ENCODE peak calls at places on chromosome 14, in six cellular contexts. A is adrenal gland, V is brain microvascular endothelial cell, U is GM23248, G is H9, Q is ascending aorta. J is an unnamed sample.

GRCh38 chr14:55780156-55780946 is 200.3 kb downstream of the KTN1 start:
- DNase-seq in A (peak), V (peak), U (peak), G (no peak), Q (no peak), J (peak)

GRCh38 chr14:98786456-98786855 is 485.5 kb downstream of the BCL11B start:
- DNase-seq in A (no peak), V (no peak), U (no peak), G (no peak), Q (no peak), J (no peak)

GRCh38 chr14:24312736-24313507 is 1.6 kb downstream of the LTB4R start:
- DNase-seq in A (peak), V (peak), U (no peak), G (no peak), Q (no peak), J (no peak)

GRCh38 chr14:104304451-104305351 is 166.3 kb downstream of the KIF26A start:
- DNase-seq in A (no peak), V (no peak), U (no peak), G (no peak), Q (no peak), J (no peak)

GRCh38 chr14:81980601-81981310 is 447.1 kb upstream of the SEL1L start:
- DNase-seq in A (no peak), V (no peak), U (no peak), G (no peak), Q (no peak), J (no peak)

GRCh38 chr14:56046546-56046945 is 71.7 kb upstream of the PELI2 start:
- DNase-seq in A (no peak), V (no peak), U (no peak), G (no peak), Q (no peak), J (no peak)

GRCh38 chr14:104432611-104433231 is 146.8 kb upstream of the C14orf180 start:
- DNase-seq in A (no peak), V (no peak), U (no peak), G (peak), Q (peak), J (no peak)

GRCh38 chr14:67704484-67705089 is 2.9 kb downstream of the RDH12 start:
- DNase-seq in A (no peak), V (peak), U (peak), G (no peak), Q (no peak), J (no peak)

GRCh38 chr14:41349289-41349910 is 257.3 kb upstream of the LRFN5 start:
- DNase-seq in A (no peak), V (no peak), U (no peak), G (peak), Q (no peak), J (no peak)

GRCh38 chr14:21072102-21072501 is 2.0 kb downstream of the ARHGEF40 start:
- DNase-seq in A (no peak), V (peak), U (peak), G (no peak), Q (no peak), J (no peak)

GRCh38 chr14:32202468-32202865 is 602 bp downstream of the RNU6-8 start:
- DNase-seq in A (no peak), V (peak), U (no peak), G (no peak), Q (no peak), J (no peak)

GRCh38 chr14:51283402-51283825 is 43.4 kb downstream of the TMX1 start:
- DNase-seq in A (no peak), V (peak), U (peak), G (no peak), Q (no peak), J (peak)

GRCh38 chr14:67882973-67883372 is 63.4 kb downstream of the RAD51B start:
- DNase-seq in A (no peak), V (no peak), U (no peak), G (no peak), Q (no peak), J (no peak)

GRCh38 chr14:68285421-68286179 is 466.0 kb downstream of the RAD51B start:
- DNase-seq in A (no peak), V (no peak), U (peak), G (no peak), Q (no peak), J (no peak)

GRCh38 chr14:65277580-65278270 is 134.8 kb upstream of the FUT8 start:
- DNase-seq in A (no peak), V (no peak), U (no peak), G (no peak), Q (no peak), J (no peak)

GRCh38 chr14:26173581-26173980 is 424.3 kb downstream of the NOVA1 start:
- DNase-seq in A (peak), V (no peak), U (peak), G (no peak), Q (no peak), J (no peak)

GRCh38 chr14:70891741-70892140 is 15.5 kb upstream of the PCNX1 start:
- DNase-seq in A (no peak), V (no peak), U (no peak), G (no peak), Q (no peak), J (no peak)

GRCh38 chr14:54312166-54312801 is 84.5 kb upstream of the CDKN3 start:
- DNase-seq in A (peak), V (peak), U (peak), G (peak), Q (no peak), J (peak)

GRCh38 chr14:87815121-87815520 is 177.9 kb downstream of the GALC start:
- DNase-seq in A (no peak), V (no peak), U (no peak), G (no peak), Q (no peak), J (no peak)
- H3K27ac ChIP-seq in A (no peak), V (no peak), U (no peak), G (no peak), Q (no peak), J (no peak)

GRCh38 chr14:101001311-101002069 is 98.0 kb upstream of the RTL1 start:
- DNase-seq in A (no peak), V (peak), U (peak), G (no peak), Q (no peak), J (peak)
- H3K27ac ChIP-seq in A (no peak), V (no peak), U (peak), G (no peak), Q (no peak), J (peak)

GRCh38 chr14:75299064-75299463 is 20.4 kb downstream of the FOS start:
- DNase-seq in A (peak), V (no peak), U (peak), G (no peak), Q (peak), J (no peak)
- H3K27ac ChIP-seq in A (peak), V (no peak), U (no peak), G (no peak), Q (peak), J (peak)

GRCh38 chr14:52360831-52361230 is 46.7 kb downstream of the PTGER2 start:
- DNase-seq in A (no peak), V (no peak), U (no peak), G (no peak), Q (no peak), J (no peak)
- H3K27ac ChIP-seq in A (peak), V (no peak), U (no peak), G (no peak), Q (no peak), J (no peak)

GRCh38 chr14:75247286-75247922 is 31.2 kb upstream of the FOS start:
- DNase-seq in A (no peak), V (no peak), U (no peak), G (no peak), Q (no peak), J (no peak)
- H3K27ac ChIP-seq in A (no peak), V (no peak), U (no peak), G (no peak), Q (no peak), J (no peak)

GRCh38 chr14:22194669-22195068 is 394.4 kb downstream of the DAD1 start:
- DNase-seq in A (no peak), V (peak), U (no peak), G (no peak), Q (no peak), J (no peak)

GRCh38 chr14:22188346-22188745 is 400.7 kb downstream of the DAD1 start:
- DNase-seq in A (no peak), V (no peak), U (no peak), G (no peak), Q (no peak), J (no peak)

GRCh38 chr14:22185191-22185590 is 403.8 kb downstream of the DAD1 start:
- DNase-seq in A (no peak), V (peak), U (peak), G (no peak), Q (no peak), J (no peak)

GRCh38 chr14:22189873-22190272 is 399.2 kb downstream of the DAD1 start:
- DNase-seq in A (no peak), V (no peak), U (no peak), G (no peak), Q (no peak), J (no peak)

GRCh38 chr14:22190411-22191191 is 398.4 kb downstream of the DAD1 start:
- DNase-seq in A (no peak), V (peak), U (peak), G (no peak), Q (no peak), J (no peak)
- H3K27ac ChIP-seq in A (no peak), V (peak), U (no peak), G (no peak), Q (no peak), J (no peak)

GRCh38 chr14:91320266-91320665 is 75.8 kb upstream of the GPR68 start:
- DNase-seq in A (no peak), V (no peak), U (no peak), G (no peak), Q (no peak), J (no peak)

GRCh38 chr14:91323031-91323430 is 78.5 kb upstream of the GPR68 start:
- DNase-seq in A (no peak), V (no peak), U (no peak), G (no peak), Q (no peak), J (no peak)

GRCh38 chr14:91322623-91323022 is 78.1 kb upstream of the GPR68 start:
- DNase-seq in A (no peak), V (no peak), U (no peak), G (no peak), Q (no peak), J (no peak)

GRCh38 chr14:91318911-91319310 is 74.4 kb upstream of the GPR68 start:
- DNase-seq in A (no peak), V (no peak), U (no peak), G (no peak), Q (no peak), J (no peak)

GRCh38 chr14:91321131-91321530 is 76.6 kb upstream of the GPR68 start:
- DNase-seq in A (no peak), V (no peak), U (no peak), G (no peak), Q (no peak), J (no peak)
- H3K27ac ChIP-seq in A (no peak), V (no peak), U (no peak), G (no peak), Q (no peak), J (no peak)

GRCh38 chr14:101814869-101815268 is 53.4 kb downstream of the PPP2R5C start:
- DNase-seq in A (no peak), V (no peak), U (no peak), G (no peak), Q (no peak), J (no peak)
- H3K27ac ChIP-seq in A (peak), V (no peak), U (no peak), G (no peak), Q (no peak), J (no peak)

GRCh38 chr14:61326149-61326548 is 4.8 kb downstream of the PRKCH start:
- DNase-seq in A (no peak), V (no peak), U (no peak), G (no peak), Q (no peak), J (no peak)

GRCh38 chr14:61329478-61330051 is 8.2 kb downstream of the PRKCH start:
- DNase-seq in A (no peak), V (no peak), U (no peak), G (no peak), Q (no peak), J (no peak)

GRCh38 chr14:61323970-61324369 is 2.6 kb downstream of the PRKCH start:
- DNase-seq in A (no peak), V (no peak), U (no peak), G (no peak), Q (no peak), J (no peak)

GRCh38 chr14:61328629-61329262 is 7.4 kb downstream of the PRKCH start:
- DNase-seq in A (no peak), V (no peak), U (no peak), G (no peak), Q (no peak), J (no peak)

DNA sequence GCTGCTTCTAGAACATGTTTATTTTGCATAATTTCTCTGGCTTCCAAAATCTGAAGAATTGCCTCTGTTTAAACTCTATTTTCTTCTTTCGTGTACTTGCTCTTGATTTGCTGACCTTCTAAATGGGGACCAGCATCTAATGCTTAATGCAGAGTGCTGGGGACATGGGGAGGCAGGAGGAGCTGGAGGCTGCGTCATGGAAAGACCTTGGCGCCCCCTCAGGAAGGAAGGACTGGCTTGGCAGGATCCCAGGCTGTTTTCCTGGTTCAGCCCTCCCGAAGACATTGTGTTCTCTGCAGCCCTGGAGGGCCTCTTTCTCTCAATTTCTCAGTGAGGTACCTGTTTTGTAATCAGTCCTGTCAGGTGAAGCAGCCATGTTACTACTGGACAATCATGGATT is 5.5 kb downstream of the PRKCH start:
- DNase-seq in A (peak), V (peak), U (peak), G (peak), Q (no peak), J (no peak)
- H3K27ac ChIP-seq in A (peak), V (no peak), U (no peak), G (no peak), Q (no peak), J (no peak)